ENCODE peak calls at places on chromosomes 3 and 15, in four cellular contexts. One of them, this sample, is unnamed.

GRCh38 chr15:95162967-95163531 is 931.7 kb downstream of the MCTP2 start:
- ATAC-seq in GM12878: no peak
- ATAC-seq in upper lobe of left lung: no peak
- ATAC-seq in A549: no peak
- ATAC-seq in this sample: peak

GRCh38 chr3:185797993-185798830 is 26.6 kb downstream of the IGF2BP2 start:
- ATAC-seq in GM12878: no peak
- ATAC-seq in upper lobe of left lung: no peak
- ATAC-seq in A549: no peak
- ATAC-seq in this sample: no peak

GRCh38 chr3:9298236-9298635 is 48.8 kb upstream of the SRGAP3 start:
- ATAC-seq in upper lobe of left lung: no peak
- ATAC-seq in GM12878: no peak
- ATAC-seq in A549: no peak
- ATAC-seq in this sample: no peak

GRCh38 chr3:171461087-171461917 is 1.1 kb upstream of the TNIK start:
- ATAC-seq in upper lobe of left lung: peak
- ATAC-seq in GM12878: peak
- ATAC-seq in A549: peak
- ATAC-seq in this sample: peak

GRCh38 chr3:128062033-128062745 is 10.0 kb downstream of the SEC61A1 start:
- ATAC-seq in A549: no peak
- ATAC-seq in GM12878: peak
- ATAC-seq in upper lobe of left lung: no peak
- ATAC-seq in this sample: no peak

GRCh38 chr15:83205725-83206324 is 1.8 kb downstream of the HDGFL3 start:
- ATAC-seq in GM12878: no peak
- ATAC-seq in A549: no peak
- ATAC-seq in upper lobe of left lung: no peak
- ATAC-seq in this sample: no peak

GRCh38 chr3:29331830-29332637 is 51.2 kb downstream of the RBMS3 start:
- ATAC-seq in upper lobe of left lung: no peak
- ATAC-seq in A549: peak
- ATAC-seq in GM12878: peak
- ATAC-seq in this sample: no peak

GRCh38 chr3:171428321-171428787 is 31.9 kb downstream of the TNIK start:
- ATAC-seq in GM12878: peak
- ATAC-seq in A549: no peak
- ATAC-seq in upper lobe of left lung: no peak
- ATAC-seq in this sample: no peak

GRCh38 chr3:89250742-89251141 is 143.3 kb downstream of the EPHA3 start:
- ATAC-seq in GM12878: no peak
- ATAC-seq in upper lobe of left lung: no peak
- ATAC-seq in A549: no peak
- ATAC-seq in this sample: no peak

GRCh38 chr3:122356402-122356801 is 26.6 kb downstream of the MIX23 start:
- ATAC-seq in upper lobe of left lung: no peak
- ATAC-seq in GM12878: peak
- ATAC-seq in A549: peak
- ATAC-seq in this sample: no peak

GRCh38 chr15:63763476-63764123 is 70.1 kb downstream of the HERC1 start:
- ATAC-seq in upper lobe of left lung: no peak
- ATAC-seq in A549: no peak
- ATAC-seq in GM12878: peak
- ATAC-seq in this sample: no peak

GRCh38 chr3:17175187-17175839 is 290.6 kb downstream of the PLCL2 start:
- ATAC-seq in A549: no peak
- ATAC-seq in GM12878: no peak
- ATAC-seq in upper lobe of left lung: no peak
- ATAC-seq in this sample: no peak

GRCh38 chr3:149235599-149236424 is 14.2 kb upstream of the CP start:
- ATAC-seq in A549: no peak
- ATAC-seq in GM12878: no peak
- ATAC-seq in upper lobe of left lung: no peak
- ATAC-seq in this sample: no peak

GRCh38 chr15:67049351-67050044 is 15.9 kb upstream of the SMAD3 start:
- ATAC-seq in upper lobe of left lung: peak
- ATAC-seq in A549: peak
- ATAC-seq in GM12878: no peak
- ATAC-seq in this sample: peak

GRCh38 chr3:99505646-99506269 is 132.6 kb upstream of the COL8A1 start:
- ATAC-seq in A549: no peak
- ATAC-seq in upper lobe of left lung: peak
- ATAC-seq in GM12878: peak
- ATAC-seq in this sample: peak

GRCh38 chr3:58266577-58266976 is 29.0 kb downstream of the ABHD6 start:
- ATAC-seq in GM12878: no peak
- ATAC-seq in upper lobe of left lung: no peak
- ATAC-seq in A549: no peak
- ATAC-seq in this sample: no peak

GRCh38 chr3:63349583-63350177 is 71.6 kb downstream of the SYNPR start:
- ATAC-seq in A549: peak
- ATAC-seq in upper lobe of left lung: no peak
- ATAC-seq in GM12878: peak
- ATAC-seq in this sample: no peak

GRCh38 chr15:99961011-99961441 is 227.8 kb upstream of the LYSMD4 start:
- ATAC-seq in GM12878: no peak
- ATAC-seq in upper lobe of left lung: no peak
- ATAC-seq in A549: peak
- ATAC-seq in this sample: no peak

GRCh38 chr3:196232882-196233251 is 16.5 kb downstream of the SLC51A start:
- ATAC-seq in A549: no peak
- ATAC-seq in GM12878: peak
- ATAC-seq in upper lobe of left lung: no peak
- ATAC-seq in this sample: no peak

GRCh38 chr15:49063402-49064280 is 17.4 kb upstream of the SECISBP2L start:
- ATAC-seq in GM12878: peak
- ATAC-seq in A549: no peak
- ATAC-seq in upper lobe of left lung: no peak
- ATAC-seq in this sample: no peak

GRCh38 chr3:134854285-134854684 is 59.2 kb downstream of the EPHB1 start:
- ATAC-seq in upper lobe of left lung: no peak
- ATAC-seq in GM12878: no peak
- ATAC-seq in A549: no peak
- ATAC-seq in this sample: no peak

GRCh38 chr3:43503067-43503728 is 118.6 kb downstream of the ANO10 start:
- ATAC-seq in A549: peak
- ATAC-seq in GM12878: peak
- ATAC-seq in upper lobe of left lung: no peak
- ATAC-seq in this sample: no peak

GRCh38 chr3:155029941-155030340 is 50.2 kb upstream of the MME start:
- ATAC-seq in upper lobe of left lung: no peak
- ATAC-seq in A549: no peak
- ATAC-seq in GM12878: no peak
- ATAC-seq in this sample: no peak

GRCh38 chr3:122255757-122256439 is 69.2 kb upstream of the CSTA start:
- ATAC-seq in upper lobe of left lung: no peak
- ATAC-seq in A549: no peak
- ATAC-seq in GM12878: peak
- ATAC-seq in this sample: no peak

GRCh38 chr3:119304201-119304713 is 10.1 kb downstream of the ARHGAP31 start:
- ATAC-seq in A549: peak
- ATAC-seq in upper lobe of left lung: peak
- ATAC-seq in GM12878: no peak
- ATAC-seq in this sample: no peak

GRCh38 chr15:71128939-71129562 is 13.8 kb downstream of the THSD4 start:
- ATAC-seq in upper lobe of left lung: no peak
- ATAC-seq in A549: peak
- ATAC-seq in GM12878: no peak
- ATAC-seq in this sample: no peak

GRCh38 chr3:128400683-128401082 is 66.0 kb downstream of the DNAJB8 start:
- ATAC-seq in A549: no peak
- ATAC-seq in GM12878: no peak
- ATAC-seq in upper lobe of left lung: no peak
- ATAC-seq in this sample: no peak

GRCh38 chr3:135143474-135143873 is 348.4 kb downstream of the EPHB1 start:
- ATAC-seq in A549: no peak
- ATAC-seq in GM12878: no peak
- ATAC-seq in upper lobe of left lung: no peak
- ATAC-seq in this sample: no peak

GRCh38 chr15:57297163-57297593 is 79.1 kb upstream of the CGNL1 start:
- ATAC-seq in A549: peak
- ATAC-seq in GM12878: no peak
- ATAC-seq in upper lobe of left lung: no peak
- ATAC-seq in this sample: no peak

DNA sequence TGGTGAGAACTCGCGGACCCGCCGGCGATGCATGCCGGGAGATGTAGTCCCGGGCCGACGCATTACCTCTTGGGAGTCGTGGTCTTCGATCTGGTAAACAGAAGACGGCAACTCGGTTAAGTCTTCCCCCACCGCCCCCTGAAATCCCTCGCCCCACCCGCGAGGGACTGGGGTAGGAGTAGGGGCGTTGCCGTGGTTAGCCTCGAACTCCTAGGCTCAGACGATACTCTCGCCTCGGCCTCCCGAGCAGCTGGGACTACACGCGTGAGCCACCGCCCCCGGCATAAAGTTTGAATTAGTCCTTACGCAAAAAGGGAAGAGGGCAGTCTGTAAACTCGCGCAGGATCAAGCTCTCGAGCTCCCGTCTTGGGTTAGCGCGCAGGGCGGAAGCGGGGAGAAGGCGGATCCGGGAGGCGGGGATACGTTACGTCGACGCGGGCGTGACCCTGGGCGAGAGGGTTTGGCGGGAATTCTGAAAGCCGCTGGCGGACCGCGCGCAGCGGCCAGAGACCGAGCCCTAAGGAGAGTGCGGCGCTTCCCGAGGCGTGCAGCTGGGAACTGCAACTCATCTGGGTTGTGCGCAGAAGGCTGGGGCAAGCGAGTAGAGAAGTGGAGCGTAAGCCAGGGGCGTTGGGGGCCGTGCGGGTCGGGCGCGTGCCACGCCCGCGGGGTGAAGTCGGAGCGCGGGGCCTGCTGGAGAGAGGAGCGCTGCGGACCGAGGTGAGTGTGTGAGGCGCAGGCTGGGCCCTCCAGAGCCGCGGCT is at the start of gene RAD51:
- ATAC-seq in A549: peak
- ATAC-seq in GM12878: peak
- ATAC-seq in upper lobe of left lung: peak
- ATAC-seq in this sample: peak
- TF ChIP-seq POLR2A in A549: peak
- TF ChIP-seq POLR2A in GM12878: peak
- TF ChIP-seq POLR2A in upper lobe of left lung: peak
- TF ChIP-seq POLR2A in this sample: peak

GRCh38 chr3:184727357-184728060 is 15.6 kb upstream of the MAGEF1 start:
- ATAC-seq in upper lobe of left lung: peak
- ATAC-seq in A549: peak
- ATAC-seq in GM12878: peak
- ATAC-seq in this sample: peak
- TF ChIP-seq POLR2A in upper lobe of left lung: no peak
- TF ChIP-seq POLR2A in A549: no peak
- TF ChIP-seq POLR2A in GM12878: no peak
- TF ChIP-seq POLR2A in this sample: no peak

DNA sequence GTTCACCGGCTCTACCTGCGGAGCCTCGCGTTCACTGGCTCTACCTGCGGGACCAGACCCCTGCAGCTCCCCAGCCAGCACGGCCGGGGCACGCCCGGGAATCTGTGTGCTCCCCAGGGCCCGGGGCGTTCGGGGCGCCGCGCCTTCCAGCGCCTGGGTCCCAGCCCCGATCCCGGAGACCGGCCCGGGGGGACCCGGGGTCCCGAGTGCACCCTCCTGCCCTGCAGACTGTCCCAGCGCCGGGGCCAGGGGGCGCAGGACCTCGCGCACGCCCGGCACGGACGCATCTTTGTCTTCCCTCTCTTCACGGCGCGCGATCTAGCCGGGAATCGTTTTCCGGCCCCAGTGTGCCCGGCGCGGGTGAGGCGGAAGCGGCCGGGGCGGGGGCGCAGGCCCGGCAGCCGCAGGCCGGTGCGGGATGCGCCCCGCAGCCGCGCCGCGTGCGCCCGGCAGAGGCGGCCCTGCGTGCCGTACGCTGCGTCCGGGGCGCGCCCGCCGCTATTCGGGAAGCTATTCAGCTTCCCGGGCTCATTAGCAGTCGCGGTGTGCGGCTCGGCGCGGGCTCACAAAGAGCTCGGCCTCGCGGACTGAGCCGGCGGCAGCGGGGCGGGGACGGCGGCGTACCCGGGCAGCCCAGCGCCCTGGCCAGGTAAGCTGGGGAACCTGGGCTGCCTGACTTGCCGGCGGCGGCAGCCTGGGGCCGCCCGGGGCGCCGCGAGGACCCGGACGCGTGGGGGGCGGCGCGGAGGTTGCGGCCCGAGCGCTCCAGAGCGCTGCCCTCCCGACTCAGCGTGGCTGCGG is at the start of gene APBA2:
- ATAC-seq in upper lobe of left lung: no peak
- ATAC-seq in A549: peak
- ATAC-seq in GM12878: no peak
- ATAC-seq in this sample: peak
- TF ChIP-seq POLR2A in upper lobe of left lung: no peak
- TF ChIP-seq POLR2A in A549: peak
- TF ChIP-seq POLR2A in GM12878: no peak
- TF ChIP-seq POLR2A in this sample: no peak

GRCh38 chr3:182364723-182365650 is 428.3 kb upstream of the ATP11B start:
- ATAC-seq in GM12878: no peak
- ATAC-seq in A549: no peak
- ATAC-seq in upper lobe of left lung: no peak
- ATAC-seq in this sample: peak
- TF ChIP-seq POLR2A in GM12878: no peak
- TF ChIP-seq POLR2A in A549: no peak
- TF ChIP-seq POLR2A in upper lobe of left lung: no peak
- TF ChIP-seq POLR2A in this sample: no peak

DNA sequence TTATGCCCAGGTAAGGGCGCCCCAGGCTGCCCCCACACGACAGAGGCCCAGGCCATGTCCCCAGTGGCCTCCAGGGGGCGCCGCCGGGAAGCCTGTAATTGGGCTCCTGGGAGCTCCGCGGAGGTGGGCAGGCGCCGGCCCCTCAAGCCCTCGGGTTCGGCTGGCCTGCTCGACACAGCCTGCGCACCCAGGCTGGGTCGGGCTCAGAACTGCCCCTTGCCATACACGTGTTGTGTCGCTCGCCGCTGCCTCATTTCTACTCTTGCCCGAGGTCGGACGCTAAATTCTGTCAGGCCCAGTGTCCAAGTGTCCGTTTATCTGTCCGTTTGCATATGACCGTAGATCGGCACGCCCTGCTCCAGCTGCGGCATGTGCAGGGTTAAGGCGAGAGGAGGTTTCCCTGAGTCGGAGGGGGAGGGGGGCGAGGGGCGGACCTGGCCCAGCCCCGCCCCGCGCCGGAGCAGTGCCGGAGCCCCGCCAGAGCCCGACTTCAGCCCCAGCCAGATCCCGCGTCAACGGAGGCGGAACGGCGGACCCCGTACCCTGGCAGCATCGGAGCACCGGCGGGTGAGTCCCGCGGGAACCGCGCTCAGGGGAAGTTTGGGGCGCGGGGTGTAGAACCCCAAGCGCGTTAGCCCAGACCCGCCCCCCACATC is at the start of gene KLHDC8B:
- ATAC-seq in upper lobe of left lung: peak
- ATAC-seq in GM12878: peak
- ATAC-seq in A549: peak
- ATAC-seq in this sample: peak
- TF ChIP-seq POLR2A in upper lobe of left lung: peak
- TF ChIP-seq POLR2A in GM12878: peak
- TF ChIP-seq POLR2A in A549: peak
- TF ChIP-seq POLR2A in this sample: peak

This sample was measured in gastroesophageal sphincter.